ENCODE peak calls at places on chromosomes 6 and 20, in five cellular contexts. L is WTC11, R is A549, N is IMR-90, V is K562. J is an unnamed sample.

GRCh38 chr6:7058250-7058923 is 49.4 kb upstream of the RREB1 start:
- DNase-seq in L (no peak), R (peak; percentile 86), N (peak; percentile 98), V (peak; percentile 84), J (peak; percentile 77)

GRCh38 chr20:47337413-47337812 is 19.1 kb downstream of the ZMYND8 start:
- DNase-seq in L (no peak), R (no peak), N (no peak), V (no peak), J (no peak)

GRCh38 chr20:17859616-17860232 is 108.9 kb downstream of the SNX5 start:
- DNase-seq in L (peak; percentile 40), R (no peak), N (no peak), V (no peak), J (no peak)

GRCh38 chr20:20368414-20369352 is 779 bp downstream of the INSM1 start:
- DNase-seq in L (peak; percentile 39), R (peak; percentile 16), N (no peak), V (no peak), J (no peak)

GRCh38 chr6:27672113-27672799 is 199.4 kb upstream of the ZNF184 start:
- DNase-seq in L (peak; percentile 84), R (peak; percentile 95), N (peak; percentile 52), V (peak; percentile 78), J (peak; percentile 91)

GRCh38 chr6:147099974-147100373 is 104.2 kb upstream of the STXBP5 start:
- DNase-seq in L (no peak), R (no peak), N (peak; percentile 93), V (no peak), J (no peak)

GRCh38 chr6:81309841-81310240 is 442.6 kb downstream of the TENT5A start:
- DNase-seq in L (no peak), R (no peak), N (peak; percentile 2), V (no peak), J (no peak)

GRCh38 chr6:52420668-52421358 is 671 bp downstream of the EFHC1 start:
- DNase-seq in L (no peak), R (peak; percentile 67), N (peak; percentile 33), V (peak; percentile 16), J (peak; percentile 76)

GRCh38 chr6:21348462-21349195 is 244.9 kb upstream of the SOX4 start:
- DNase-seq in L (peak; percentile 29), R (peak; percentile 7), N (peak; percentile 61), V (no peak), J (no peak)

GRCh38 chr6:81487489-81487888 is 265.0 kb downstream of the TENT5A start:
- DNase-seq in L (peak; percentile 11), R (peak; percentile 4), N (peak; percentile 62), V (no peak), J (no peak)

GRCh38 chr6:38337819-38338465 is 301.8 kb downstream of the BTBD9 start:
- DNase-seq in L (no peak), R (peak; percentile 60), N (peak; percentile 88), V (no peak), J (peak; percentile 33)

GRCh38 chr6:129929433-129929832 is 68.3 kb upstream of the TMEM244 start:
- DNase-seq in L (no peak), R (peak; percentile 13), N (peak; percentile 92), V (no peak), J (no peak)

GRCh38 chr6:41164551-41164950 is 1.6 kb upstream of the TREM2 start:
- DNase-seq in L (no peak), R (no peak), N (no peak), V (no peak), J (no peak)

GRCh38 chr6:141726158-141726557 is 406.6 kb upstream of the GJE1 start:
- DNase-seq in L (no peak), R (no peak), N (no peak), V (no peak), J (no peak)

GRCh38 chr6:35497571-35498406 is 910 bp upstream of the TEAD3 start:
- DNase-seq in L (peak; percentile 76), R (peak; percentile 39), N (peak; percentile 75), V (peak; percentile 86), J (peak; percentile 47)

GRCh38 chr6:166379800-166380199 is 2.9 kb downstream of the MPC1 start:
- DNase-seq in L (no peak), R (no peak), N (no peak), V (no peak), J (no peak)

GRCh38 chr6:56794421-56794820 is 151.7 kb upstream of the DST start:
- DNase-seq in L (peak; percentile 53), R (no peak), N (no peak), V (no peak), J (no peak)

GRCh38 chr20:47208534-47209174 is 147.8 kb downstream of the ZMYND8 start:
- DNase-seq in L (no peak), R (no peak), N (no peak), V (no peak), J (no peak)

GRCh38 chr20:2840967-2841531 is 504 bp downstream of the VPS16 start:
- DNase-seq in L (peak; percentile 65), R (peak; percentile 59), N (peak; percentile 72), V (peak; percentile 52), J (peak; percentile 66)

GRCh38 chr20:21096321-21097043 is 9.7 kb downstream of the LINC00237 start:
- DNase-seq in L (peak; percentile 50), R (peak; percentile 66), N (peak; percentile 32), V (peak; percentile 31), J (peak; percentile 73)

GRCh38 chr6:21102624-21103023 is 490.9 kb upstream of the SOX4 start:
- DNase-seq in L (no peak), R (no peak), N (no peak), V (no peak), J (no peak)

GRCh38 chr6:25014375-25014774 is 78.6 kb upstream of the RIPOR2 start:
- DNase-seq in L (no peak), R (no peak), N (no peak), V (no peak), J (no peak)

GRCh38 chr6:149140137-149140909 is 177.2 kb upstream of the TAB2 start:
- DNase-seq in L (no peak), R (no peak), N (no peak), V (peak; percentile 73), J (no peak)

GRCh38 chr20:47810116-47810672 is 24.9 kb upstream of the SULF2 start:
- DNase-seq in L (peak; percentile 3), R (no peak), N (no peak), V (no peak), J (no peak)

GRCh38 chr6:108121612-108122011 is 44.2 kb upstream of the NR2E1 start:
- DNase-seq in L (no peak), R (no peak), N (no peak), V (no peak), J (no peak)

DNA sequence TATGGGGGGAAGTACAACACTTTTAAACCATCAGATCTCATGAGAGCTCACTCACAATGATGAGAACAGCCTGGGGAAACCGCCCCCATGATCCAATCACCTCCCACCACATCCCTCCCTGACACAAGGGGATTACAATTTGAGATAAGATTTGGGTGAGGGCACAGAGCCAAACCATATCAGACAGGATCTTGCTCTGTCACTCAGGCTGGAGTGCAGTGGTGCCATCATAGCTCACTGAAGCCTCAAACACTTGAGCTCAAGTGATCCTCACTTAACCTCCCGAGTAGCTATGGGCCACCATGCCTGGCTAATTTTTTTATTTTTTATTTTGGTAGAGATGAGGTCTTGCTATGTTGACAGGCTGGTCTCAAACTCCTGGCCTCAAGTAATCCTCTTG is 5.1 kb upstream of the IYD start:
- DNase-seq in L (no peak), R (no peak), N (no peak), V (no peak), J (no peak)
- TF ChIP-seq USF2 in L (no peak), R (no peak), N (no peak), V (no peak), J (no peak)

GRCh38 chr6:135798751-135799515 is 52.6 kb upstream of the PDE7B start:
- DNase-seq in L (no peak), R (no peak), N (no peak), V (no peak), J (no peak)

GRCh38 chr6:135791441-135791840 is 60.1 kb upstream of the PDE7B start:
- DNase-seq in L (no peak), R (no peak), N (no peak), V (no peak), J (no peak)

GRCh38 chr6:135801755-135802154 is 49.7 kb upstream of the PDE7B start:
- DNase-seq in L (no peak), R (no peak), N (no peak), V (no peak), J (no peak)

DNA sequence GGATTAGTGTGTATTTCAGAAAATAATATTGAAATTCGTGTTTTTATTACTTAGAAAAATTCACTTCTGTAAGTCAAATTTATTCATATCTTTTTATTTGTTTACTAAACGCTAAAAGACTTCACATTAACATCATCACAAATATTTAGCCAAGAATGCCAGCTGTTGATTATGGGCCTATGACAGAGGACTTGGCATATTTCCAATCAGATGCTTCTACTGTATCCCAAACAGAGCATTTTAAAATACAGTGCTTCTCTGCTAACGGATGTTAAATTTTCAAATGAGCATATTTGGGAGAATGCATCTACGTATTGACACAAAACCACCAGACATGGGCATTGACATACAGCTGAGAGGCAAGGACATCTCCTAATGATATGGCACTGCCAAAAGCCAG is 54.6 kb upstream of the PDE7B start:
- DNase-seq in L (no peak), R (no peak), N (peak; percentile 7), V (no peak), J (no peak)
- TF ChIP-seq USF2 in L (no peak), R (no peak), N (no peak), V (no peak), J (no peak)

GRCh38 chr6:126182650-126183311 is 157.1 kb upstream of the CENPW start:
- DNase-seq in L (no peak), R (peak; percentile 30), N (no peak), V (no peak), J (peak; percentile 83)

DNA sequence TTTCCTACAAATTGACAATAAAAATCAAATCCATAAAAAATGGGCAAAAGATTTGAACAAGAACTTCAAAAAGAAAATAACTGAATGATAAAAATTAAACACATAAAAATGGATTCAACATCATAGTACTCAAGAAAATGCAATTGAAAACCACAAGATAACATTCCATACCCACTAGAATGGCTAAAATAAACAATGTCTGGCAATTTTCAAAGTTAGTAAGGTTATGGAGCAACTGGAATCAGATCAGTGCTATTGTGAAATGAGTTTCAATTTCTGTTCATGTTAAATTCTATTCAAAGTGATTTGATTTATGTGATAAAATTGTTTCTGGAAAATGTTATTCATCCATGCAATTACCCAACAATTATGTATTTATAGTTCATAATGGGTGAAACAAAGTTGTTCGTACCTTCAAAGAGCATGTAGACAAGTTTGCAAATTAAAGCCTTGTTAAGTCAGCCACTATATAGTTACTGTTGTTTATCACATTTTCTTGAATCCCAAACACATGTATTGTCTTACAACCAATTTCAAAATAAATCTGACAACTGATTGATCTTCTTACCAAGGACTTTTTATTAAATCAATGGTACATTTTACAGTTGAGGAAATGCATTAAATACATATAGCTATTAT is 151.5 kb upstream of the CENPW start:
- DNase-seq in L (no peak), R (peak; percentile 6), N (peak; percentile 64), V (no peak), J (peak; percentile 7)
- TF ChIP-seq USF2 in L (no peak), R (no peak), N (no peak), V (no peak), J (no peak)

GRCh38 chr6:133242761-133243590 is 1.8 kb downstream of the EYA4 start:
- DNase-seq in L (peak; percentile 29), R (peak; percentile 58), N (peak; percentile 26), V (no peak), J (no peak)

GRCh38 chr6:133241088-133241900 is at the start of gene EYA4:
- DNase-seq in L (peak; percentile 46), R (peak; percentile 74), N (peak; percentile 74), V (no peak), J (no peak)

GRCh38 chr6:133240511-133241087 is 558 bp upstream of the EYA4 start:
- DNase-seq in L (peak; percentile 58), R (peak; percentile 82), N (peak; percentile 75), V (no peak), J (no peak)

GRCh38 chr6:133243723-133244122 is 2.6 kb downstream of the EYA4 start:
- DNase-seq in L (no peak), R (no peak), N (no peak), V (no peak), J (no peak)

GRCh38 chr6:133241901-133242760 is 974 bp downstream of the EYA4 start:
- DNase-seq in L (peak; percentile 45), R (peak; percentile 54), N (peak; percentile 66), V (no peak), J (no peak)
- TF ChIP-seq USF2 in L (no peak), R (no peak), N (no peak), V (no peak), J (no peak)